ENCODE peak calls at places on chromosome X, in six cellular contexts. T is OCI-LY7, F is brain microvascular endothelial cell, D is hepatocyte, W is BJ, Q is fibroblast of lung. H is an unnamed sample.

GRCh38 chrX:67693928-67694327 is 150.1 kb downstream of the AR start:
- DNase-seq in T (no peak), F (no peak), D (no peak), W (peak), Q (peak), H (no peak)

GRCh38 chrX:119728487-119728886 is 29.9 kb upstream of the SOWAHD start:
- DNase-seq in T (peak), F (no peak), D (peak), W (no peak), Q (no peak), H (no peak)

GRCh38 chrX:128891554-128891953 is 631.7 kb downstream of the SMARCA1 start:
- DNase-seq in T (peak), F (no peak), D (no peak), W (no peak), Q (no peak), H (no peak)

GRCh38 chrX:145524931-145525330 is 277.6 kb downstream of the SPANXN1 start:
- DNase-seq in T (no peak), F (no peak), D (no peak), W (no peak), Q (no peak), H (no peak)

GRCh38 chrX:64394874-64395567 is at the start of gene MTMR8:
- DNase-seq in T (peak), F (peak), D (peak), W (no peak), Q (no peak), H (no peak)

GRCh38 chrX:106177106-106177981 is 9.2 kb downstream of the PWWP3B start:
- DNase-seq in T (no peak), F (peak), D (peak), W (no peak), Q (peak), H (no peak)

GRCh38 chrX:45715787-45716186 is 515.1 kb upstream of the DIPK2B start:
- DNase-seq in T (no peak), F (peak), D (no peak), W (no peak), Q (peak), H (no peak)

GRCh38 chrX:27815209-27815608 is 7.4 kb downstream of the MAGEB10 start:
- DNase-seq in T (no peak), F (peak), D (no peak), W (no peak), Q (peak), H (no peak)

DNA sequence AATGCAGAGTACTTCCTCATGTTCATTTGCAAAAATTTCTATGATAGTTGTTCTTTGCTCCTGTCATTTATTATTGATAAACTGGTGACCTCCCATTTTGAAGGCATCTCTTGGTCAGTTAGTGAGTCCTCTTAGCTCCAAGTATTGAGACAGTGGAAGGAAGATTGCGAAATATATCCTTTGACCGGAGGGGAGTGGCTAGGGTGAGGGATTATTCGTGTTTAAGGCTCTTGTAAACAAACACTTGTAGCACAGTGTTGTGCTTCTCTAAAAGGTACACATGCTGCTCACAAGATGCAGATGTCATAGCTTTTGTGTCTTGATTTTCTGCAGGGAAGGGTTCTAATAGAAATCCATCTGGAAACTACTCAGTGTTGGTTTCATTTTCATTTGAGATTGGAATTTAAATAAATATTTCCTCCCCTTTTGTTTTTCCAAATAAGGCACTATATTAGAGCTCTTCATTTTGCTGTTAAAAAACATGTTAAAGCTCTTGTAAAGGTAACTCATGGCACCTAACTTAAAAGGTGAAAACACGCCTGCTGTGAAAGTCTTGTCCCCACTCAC is 21.8 kb downstream of the TXLNG start:
- DNase-seq in T (no peak), F (peak), D (peak), W (no peak), Q (peak), H (no peak)
- H3K4me3 ChIP-seq in T (no peak), F (peak), D (no peak), W (peak), Q (peak), H (peak)

GRCh38 chrX:16123222-16123786 is at the start of gene GRPR:
- DNase-seq in T (peak), F (peak), D (peak), W (peak), Q (peak), H (peak)

GRCh38 chrX:16119353-16120220 is 3.8 kb upstream of the GRPR start:
- DNase-seq in T (peak), F (no peak), D (no peak), W (no peak), Q (no peak), H (no peak)

GRCh38 chrX:16120431-16120830 is 2.9 kb upstream of the GRPR start:
- DNase-seq in T (peak), F (no peak), D (no peak), W (no peak), Q (no peak), H (no peak)

GRCh38 chrX:16125520-16126149 is 2.3 kb downstream of the GRPR start:
- DNase-seq in T (no peak), F (no peak), D (peak), W (no peak), Q (no peak), H (no peak)

GRCh38 chrX:16124201-16124600 is 836 bp downstream of the GRPR start:
- DNase-seq in T (no peak), F (no peak), D (peak), W (no peak), Q (no peak), H (no peak)
- TF ChIP-seq CTCF in T (no peak), F (no peak), D (no peak), W (no peak), Q (no peak), H (no peak)

GRCh38 chrX:72018277-72019112 is 107.8 kb downstream of the NHSL2 start:
- DNase-seq in T (peak), F (peak), D (peak), W (peak), Q (peak), H (peak)
- H3K4me3 ChIP-seq in T (no peak), F (no peak), D (no peak), W (peak), Q (peak), H (peak)

GRCh38 chrX:102863735-102864134 is 73.3 kb upstream of the RAB40AL start:
- DNase-seq in T (peak), F (peak), D (peak), W (peak), Q (peak), H (peak)

GRCh38 chrX:102860235-102860634 is 76.8 kb upstream of the RAB40AL start:
- DNase-seq in T (no peak), F (no peak), D (no peak), W (no peak), Q (no peak), H (no peak)

GRCh38 chrX:102858826-102859627 is 78.0 kb upstream of the RAB40AL start:
- DNase-seq in T (no peak), F (peak), D (no peak), W (no peak), Q (peak), H (no peak)
- TF ChIP-seq CTCF in T (no peak), F (no peak), D (no peak), W (no peak), Q (no peak), H (no peak)